ENCODE peak calls at places on chromosomes 11 and 22, in six cellular contexts. S, H, W, A, D and Q are unnamed samples.

GRCh38 chr22:24102366-24103200 is 78.7 kb upstream of the SUSD2 start:
- DNase-seq in D (no peak), A (no peak), W (no peak), H (no peak), S (no peak), Q (no peak)

GRCh38 chr11:65041206-65042035 is at the start of gene SAC3D1:
- DNase-seq in A (no peak), D (peak; percentile 19), S (peak; percentile 71), H (no peak), W (no peak), Q (peak; percentile 43)

GRCh38 chr22:30855677-30856518 is 112.7 kb downstream of the MORC2 start:
- DNase-seq in S (no peak), D (no peak), A (no peak), W (no peak), H (no peak), Q (no peak)

GRCh38 chr11:61496602-61497400 is 11.7 kb upstream of the LRRC10B start:
- DNase-seq in H (no peak), S (no peak), W (no peak), A (no peak), D (no peak), Q (no peak)

GRCh38 chr11:131712897-131713296 is 342.5 kb downstream of the NTM start:
- DNase-seq in D (no peak), A (no peak), W (no peak), H (no peak), S (no peak), Q (no peak)

GRCh38 chr11:3684129-3684685 is 13.0 kb upstream of the CHRNA10 start:
- DNase-seq in W (no peak), H (no peak), A (no peak), D (no peak), S (no peak), Q (no peak)

GRCh38 chr11:115501895-115502589 is 2.2 kb downstream of the CADM1 start:
- DNase-seq in S (no peak), W (no peak), D (no peak), A (peak; percentile 20), H (peak; percentile 37), Q (no peak)

GRCh38 chr22:32617883-32618282 is 143.3 kb downstream of the FBXO7 start:
- DNase-seq in A (no peak), D (no peak), W (no peak), H (no peak), S (no peak), Q (no peak)

GRCh38 chr11:45766469-45766868 is 38.5 kb upstream of the SLC35C1 start:
- DNase-seq in S (no peak), H (no peak), D (no peak), A (no peak), W (no peak), Q (no peak)

GRCh38 chr22:49845666-49846459 is 7.8 kb upstream of the ZBED4 start:
- DNase-seq in A (no peak), D (no peak), H (no peak), W (no peak), S (no peak), Q (no peak)

GRCh38 chr22:19970479-19971275 is 29.1 kb upstream of the TXNRD2 start:
- DNase-seq in D (no peak), A (no peak), H (peak; percentile 53), S (peak; percentile 96), W (peak; percentile 96), Q (no peak)

GRCh38 chr22:20530368-20531153 is 23.2 kb downstream of the MED15 start:
- DNase-seq in A (no peak), W (no peak), S (no peak), H (no peak), D (peak; percentile 56), Q (no peak)

GRCh38 chr11:45412033-45412432 is 125.9 kb upstream of the SYT13 start:
- DNase-seq in D (no peak), S (no peak), H (no peak), A (no peak), W (peak; percentile 56), Q (no peak)

GRCh38 chr11:21625982-21626381 is 566.9 kb upstream of the ANO5 start:
- DNase-seq in W (no peak), H (no peak), A (no peak), D (no peak), S (no peak), Q (no peak)

GRCh38 chr11:450809-451451 is 851 bp downstream of the PTDSS2 start:
- DNase-seq in H (peak; percentile 70), W (no peak), D (peak; percentile 38), A (no peak), S (peak; percentile 83), Q (peak; percentile 39)

GRCh38 chr22:24090581-24090980 is 79.5 kb downstream of the CABIN1 start:
- DNase-seq in A (no peak), S (peak; percentile 32), H (no peak), D (no peak), W (no peak), Q (no peak)

GRCh38 chr11:76391039-76391438 is 9.9 kb downstream of the GVQW3 start:
- DNase-seq in W (no peak), D (no peak), S (no peak), A (no peak), H (no peak), Q (no peak)

GRCh38 chr11:34972892-34973291 is 56.5 kb downstream of the PDHX start:
- DNase-seq in A (no peak), H (no peak), S (no peak), D (no peak), W (no peak), Q (no peak)

GRCh38 chr11:43738600-43739409 is 58.3 kb downstream of the HSD17B12 start:
- DNase-seq in S (peak; percentile 77), H (peak; percentile 3), D (peak; percentile 2), W (no peak), A (no peak), Q (no peak)

GRCh38 chr11:72784662-72785061 is 9.2 kb downstream of the STARD10 start:
- DNase-seq in A (no peak), D (no peak), S (no peak), W (no peak), H (no peak), Q (no peak)

GRCh38 chr22:28893810-28894209 is 10.4 kb downstream of the ZNRF3 start:
- DNase-seq in S (no peak), A (no peak), D (no peak), W (no peak), H (no peak), Q (no peak)

GRCh38 chr11:64723907-64724862 is 1.2 kb upstream of the NRXN2 start:
- DNase-seq in W (no peak), H (no peak), A (no peak), S (no peak), D (no peak), Q (no peak)

GRCh38 chr22:29702931-29703594 is 16.7 kb upstream of the CABP7 start:
- DNase-seq in A (no peak), D (no peak), H (no peak), W (no peak), S (no peak), Q (no peak)

GRCh38 chr11:1238767-1239595 is 16.1 kb downstream of the MUC5B start:
- DNase-seq in W (peak; percentile 71), D (no peak), A (no peak), H (peak; percentile 22), S (peak; percentile 69), Q (peak; percentile 40)

GRCh38 chr11:130979386-130979972 is 63.2 kb upstream of the SNX19 start:
- DNase-seq in A (no peak), W (no peak), H (no peak), D (no peak), S (peak; percentile 3), Q (peak; percentile 28)

GRCh38 chr22:22479116-22479515 is 29.4 kb downstream of the ZNF280B start:
- DNase-seq in A (no peak), S (no peak), D (no peak), W (no peak), H (no peak), Q (no peak)

GRCh38 chr22:22480940-22481339 is 27.6 kb downstream of the ZNF280B start:
- DNase-seq in S (no peak), H (peak; percentile 65), D (no peak), W (no peak), A (no peak), Q (no peak)

GRCh38 chr22:22478450-22478849 is 30.1 kb downstream of the ZNF280B start:
- DNase-seq in D (no peak), W (no peak), H (no peak), S (peak; percentile 43), A (no peak), Q (no peak)

GRCh38 chr22:22484023-22484422 is 24.5 kb downstream of the ZNF280B start:
- DNase-seq in H (no peak), A (no peak), D (no peak), S (no peak), W (no peak), Q (no peak)

GRCh38 chr22:22479999-22480532 is 28.5 kb downstream of the ZNF280B start:
- DNase-seq in D (no peak), A (no peak), H (no peak), S (no peak), W (no peak), Q (no peak)
- TF ChIP-seq ZNF274 in D (no peak), A (no peak), H (no peak), S (no peak), W (no peak), Q (no peak)

GRCh38 chr11:113587318-113587739 is 112.1 kb upstream of the DRD2 start:
- DNase-seq in A (no peak), S (peak; percentile 54), H (no peak), W (no peak), D (no peak), Q (no peak)

GRCh38 chr11:113596658-113597057 is 109.5 kb downstream of the TMPRSS5 start:
- DNase-seq in W (no peak), D (no peak), S (no peak), A (no peak), H (no peak), Q (no peak)

GRCh38 chr11:113593698-113594308 is 112.3 kb downstream of the TMPRSS5 start:
- DNase-seq in W (no peak), A (peak; percentile 25), H (no peak), S (peak; percentile 73), D (no peak), Q (no peak)

GRCh38 chr11:113595810-113596594 is 110.1 kb downstream of the TMPRSS5 start:
- DNase-seq in W (no peak), S (no peak), D (no peak), A (no peak), H (no peak), Q (no peak)

DNA sequence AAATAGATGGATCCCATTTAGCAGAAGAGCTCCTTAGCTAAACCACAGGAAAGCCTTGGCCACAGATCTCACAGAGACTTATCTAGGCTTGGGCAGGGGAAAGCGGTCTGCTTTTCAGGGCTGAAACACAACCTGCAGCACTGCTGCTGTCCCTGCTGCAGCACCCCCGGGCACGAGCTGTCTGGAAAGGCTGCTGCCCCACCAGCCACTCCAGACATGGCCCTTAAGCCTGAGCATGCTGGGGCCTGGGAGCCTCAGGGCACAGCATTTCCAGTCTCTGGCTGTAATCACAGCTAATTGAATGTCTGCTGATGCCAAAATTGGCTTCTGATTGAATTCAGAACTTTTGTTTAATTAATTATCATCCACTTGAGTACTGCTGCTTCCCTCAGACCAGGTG is 115.0 kb downstream of the TMPRSS5 start:
- DNase-seq in H (no peak), W (no peak), D (no peak), S (no peak), A (no peak), Q (no peak)
- TF ChIP-seq ZNF274 in H (no peak), W (no peak), D (no peak), S (no peak), A (no peak), Q (no peak)

GRCh38 chr22:38732251-38732815 is 23.5 kb downstream of the SUN2 start:
- DNase-seq in W (no peak), S (no peak), H (no peak), A (no peak), D (no peak), Q (no peak)
- TF ChIP-seq ZNF274 in W (no peak), S (no peak), H (no peak), A (no peak), D (no peak), Q (no peak)

GRCh38 chr11:46865340-46865739 is 19.3 kb upstream of the CKAP5 start:
- DNase-seq in W (no peak), A (no peak), S (no peak), H (no peak), D (no peak), Q (no peak)
- TF ChIP-seq ZNF274 in W (no peak), A (no peak), S (no peak), H (no peak), D (no peak), Q (no peak)